ENCODE peak calls at places on chromosome 1, in five cellular contexts. One of them, this sample, is unnamed.

GRCh38 chr1:164719676-164720075 is 160.7 kb downstream of the PBX1 start:
- DNase-seq in HCT116: no peak
- DNase-seq in GM12878: no peak
- DNase-seq in K562: no peak
- DNase-seq in H1: no peak
- DNase-seq in this sample: no peak

GRCh38 chr1:20143734-20144565 is 4.8 kb downstream of the PLA2G2F start:
- DNase-seq in HCT116: no peak
- DNase-seq in GM12878: no peak
- DNase-seq in K562: no peak
- DNase-seq in H1: no peak
- DNase-seq in this sample: no peak

GRCh38 chr1:247905899-247906503 is 10.6 kb downstream of the OR2W3 start:
- DNase-seq in HCT116: no peak
- DNase-seq in GM12878: no peak
- DNase-seq in K562: no peak
- DNase-seq in H1: no peak
- DNase-seq in this sample: no peak

GRCh38 chr1:46065405-46065804 is 67.0 kb downstream of the PIK3R3 start:
- DNase-seq in HCT116: peak
- DNase-seq in GM12878: no peak
- DNase-seq in K562: no peak
- DNase-seq in H1: no peak
- DNase-seq in this sample: no peak

GRCh38 chr1:202618387-202619022 is 91.7 kb downstream of the SYT2 start:
- DNase-seq in HCT116: no peak
- DNase-seq in GM12878: no peak
- DNase-seq in K562: no peak
- DNase-seq in H1: no peak
- DNase-seq in this sample: no peak

GRCh38 chr1:86370627-86371026 is 25.5 kb downstream of the ODF2L start:
- DNase-seq in HCT116: no peak
- DNase-seq in GM12878: no peak
- DNase-seq in K562: no peak
- DNase-seq in H1: no peak
- DNase-seq in this sample: no peak

GRCh38 chr1:151790940-151791651 is 796 bp upstream of the TDRKH start:
- DNase-seq in HCT116: no peak
- DNase-seq in GM12878: no peak
- DNase-seq in K562: peak
- DNase-seq in H1: no peak
- DNase-seq in this sample: peak

GRCh38 chr1:234841710-234842231 is 231.8 kb upstream of the IRF2BP2 start:
- DNase-seq in HCT116: no peak
- DNase-seq in GM12878: no peak
- DNase-seq in K562: no peak
- DNase-seq in H1: no peak
- DNase-seq in this sample: no peak

GRCh38 chr1:175278729-175279128 is 86.2 kb upstream of the KIAA0040 start:
- DNase-seq in HCT116: no peak
- DNase-seq in GM12878: no peak
- DNase-seq in K562: no peak
- DNase-seq in H1: no peak
- DNase-seq in this sample: no peak

GRCh38 chr1:29332204-29332603 is 95.9 kb downstream of the PTPRU start:
- DNase-seq in HCT116: peak
- DNase-seq in GM12878: no peak
- DNase-seq in K562: peak
- DNase-seq in H1: peak
- DNase-seq in this sample: no peak

GRCh38 chr1:51265618-51266017 is 29.5 kb downstream of the RNF11 start:
- DNase-seq in HCT116: no peak
- DNase-seq in GM12878: no peak
- DNase-seq in K562: no peak
- DNase-seq in H1: no peak
- DNase-seq in this sample: no peak

GRCh38 chr1:37085393-37085792 is 51.1 kb upstream of the GRIK3 start:
- DNase-seq in HCT116: no peak
- DNase-seq in GM12878: no peak
- DNase-seq in K562: peak
- DNase-seq in H1: peak
- DNase-seq in this sample: peak

GRCh38 chr1:119959836-119960235 is 63.5 kb upstream of the ADAM30 start:
- DNase-seq in HCT116: no peak
- DNase-seq in GM12878: no peak
- DNase-seq in K562: no peak
- DNase-seq in H1: no peak
- DNase-seq in this sample: no peak

GRCh38 chr1:98903261-98903660 is 101.4 kb downstream of the PLPPR5 start:
- DNase-seq in HCT116: no peak
- DNase-seq in GM12878: no peak
- DNase-seq in K562: no peak
- DNase-seq in H1: no peak
- DNase-seq in this sample: no peak

GRCh38 chr1:37498872-37499617 is 15.5 kb downstream of the MEAF6 start:
- DNase-seq in HCT116: no peak
- DNase-seq in GM12878: no peak
- DNase-seq in K562: no peak
- DNase-seq in H1: no peak
- DNase-seq in this sample: peak

GRCh38 chr1:14809186-14809981 is 210.9 kb downstream of the KAZN start:
- DNase-seq in HCT116: no peak
- DNase-seq in GM12878: no peak
- DNase-seq in K562: no peak
- DNase-seq in H1: no peak
- DNase-seq in this sample: no peak

GRCh38 chr1:179366093-179366800 is 476 bp downstream of the AXDND1 start:
- DNase-seq in HCT116: no peak
- DNase-seq in GM12878: no peak
- DNase-seq in K562: no peak
- DNase-seq in H1: peak
- DNase-seq in this sample: no peak

GRCh38 chr1:31523769-31524168 is 52.5 kb upstream of the TINAGL1 start:
- DNase-seq in HCT116: no peak
- DNase-seq in GM12878: no peak
- DNase-seq in K562: no peak
- DNase-seq in H1: no peak
- DNase-seq in this sample: no peak

DNA sequence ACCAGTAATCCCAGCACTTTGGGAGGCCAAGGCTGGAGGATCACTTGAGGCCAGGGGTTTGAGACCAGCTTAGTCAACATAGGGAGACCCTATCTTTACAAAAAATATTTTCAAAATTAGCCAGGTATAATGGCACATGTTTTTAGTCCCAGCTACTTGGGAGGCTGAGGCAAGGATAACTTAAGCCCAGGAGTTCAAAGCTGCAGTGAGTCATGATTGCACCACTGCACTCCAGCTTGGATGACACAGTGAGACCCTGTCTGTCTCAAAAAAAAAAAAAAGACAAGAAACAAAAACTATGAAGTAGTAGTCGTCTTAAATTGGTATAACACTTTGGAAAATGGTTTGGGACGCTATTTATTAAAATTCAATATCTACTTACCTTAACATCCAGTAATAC is 7.7 kb downstream of the AIM2 start:
- DNase-seq in HCT116: no peak
- DNase-seq in GM12878: no peak
- DNase-seq in K562: no peak
- DNase-seq in H1: no peak
- DNase-seq in this sample: no peak
- H3K4me2 ChIP-seq in HCT116: no peak
- H3K4me2 ChIP-seq in GM12878: peak
- H3K4me2 ChIP-seq in K562: no peak
- H3K4me2 ChIP-seq in H1: no peak
- H3K4me2 ChIP-seq in this sample: no peak

GRCh38 chr1:53592985-53593757 is 134.0 kb downstream of the DMRTB1 start:
- DNase-seq in HCT116: no peak
- DNase-seq in GM12878: no peak
- DNase-seq in K562: no peak
- DNase-seq in H1: no peak
- DNase-seq in this sample: no peak

GRCh38 chr1:53591924-53592323 is 132.7 kb downstream of the DMRTB1 start:
- DNase-seq in HCT116: no peak
- DNase-seq in GM12878: no peak
- DNase-seq in K562: no peak
- DNase-seq in H1: no peak
- DNase-seq in this sample: no peak

GRCh38 chr1:53592521-53592982 is 133.4 kb downstream of the DMRTB1 start:
- DNase-seq in HCT116: no peak
- DNase-seq in GM12878: no peak
- DNase-seq in K562: no peak
- DNase-seq in H1: peak
- DNase-seq in this sample: peak

GRCh38 chr1:53594391-53595180 is 135.4 kb downstream of the DMRTB1 start:
- DNase-seq in HCT116: no peak
- DNase-seq in GM12878: no peak
- DNase-seq in K562: no peak
- DNase-seq in H1: no peak
- DNase-seq in this sample: no peak

GRCh38 chr1:53593758-53594380 is 134.7 kb downstream of the DMRTB1 start:
- DNase-seq in HCT116: no peak
- DNase-seq in GM12878: no peak
- DNase-seq in K562: peak
- DNase-seq in H1: peak
- DNase-seq in this sample: peak
- TF ChIP-seq SIN3A in HCT116: no peak
- TF ChIP-seq SIN3A in GM12878: no peak
- TF ChIP-seq SIN3A in K562: no peak
- TF ChIP-seq SIN3A in H1: no peak
- TF ChIP-seq SIN3A in this sample: no peak

GRCh38 chr1:145855426-145855948 is 3.4 kb downstream of the PIAS3 start:
- DNase-seq in HCT116: no peak
- DNase-seq in GM12878: no peak
- DNase-seq in K562: no peak
- DNase-seq in H1: no peak
- DNase-seq in this sample: no peak

GRCh38 chr1:145859491-145860159 is 744 bp upstream of the PIAS3 start:
- DNase-seq in HCT116: peak
- DNase-seq in GM12878: peak
- DNase-seq in K562: peak
- DNase-seq in H1: peak
- DNase-seq in this sample: peak

GRCh38 chr1:145858238-145858936 is 494 bp downstream of the PIAS3 start:
- DNase-seq in HCT116: no peak
- DNase-seq in GM12878: no peak
- DNase-seq in K562: peak
- DNase-seq in H1: peak
- DNase-seq in this sample: peak

GRCh38 chr1:145858937-145859490 is at the start of gene PIAS3:
- DNase-seq in HCT116: peak
- DNase-seq in GM12878: peak
- DNase-seq in K562: peak
- DNase-seq in H1: peak
- DNase-seq in this sample: peak

DNA sequence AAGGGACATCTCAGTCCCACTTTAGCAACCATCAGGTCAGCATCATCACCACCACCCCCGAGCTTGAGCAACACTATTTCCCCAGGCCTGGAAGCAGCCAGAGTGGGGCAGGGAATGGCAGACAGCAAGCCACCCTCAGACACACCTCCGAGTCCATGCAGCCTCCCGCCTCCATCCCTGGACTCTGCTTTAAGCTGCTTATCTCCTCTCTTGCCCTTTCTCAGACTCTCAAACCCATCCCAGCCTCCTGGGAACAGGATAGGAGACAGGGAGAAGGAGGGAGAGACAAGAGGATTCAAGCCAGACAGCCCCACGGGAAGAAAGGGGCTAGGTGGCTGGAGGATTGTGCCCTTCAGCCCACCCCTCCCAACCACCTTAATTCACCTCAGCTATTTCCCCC is 1.7 kb downstream of the PIAS3 start:
- DNase-seq in HCT116: no peak
- DNase-seq in GM12878: no peak
- DNase-seq in K562: no peak
- DNase-seq in H1: no peak
- DNase-seq in this sample: no peak
- H3K4me2 ChIP-seq in HCT116: peak
- H3K4me2 ChIP-seq in GM12878: no peak
- H3K4me2 ChIP-seq in K562: no peak
- H3K4me2 ChIP-seq in H1: no peak
- H3K4me2 ChIP-seq in this sample: peak

GRCh38 chr1:89945852-89946476 is 48.9 kb upstream of the ZNF326 start:
- DNase-seq in HCT116: peak
- DNase-seq in GM12878: peak
- DNase-seq in K562: no peak
- DNase-seq in H1: no peak
- DNase-seq in this sample: no peak

GRCh38 chr1:89943846-89944781 is 50.8 kb upstream of the ZNF326 start:
- DNase-seq in HCT116: no peak
- DNase-seq in GM12878: no peak
- DNase-seq in K562: no peak
- DNase-seq in H1: no peak
- DNase-seq in this sample: no peak

GRCh38 chr1:89942014-89942413 is 52.9 kb upstream of the ZNF326 start:
- DNase-seq in HCT116: no peak
- DNase-seq in GM12878: no peak
- DNase-seq in K562: no peak
- DNase-seq in H1: no peak
- DNase-seq in this sample: no peak

GRCh38 chr1:89941110-89941770 is 53.7 kb upstream of the ZNF326 start:
- DNase-seq in HCT116: no peak
- DNase-seq in GM12878: peak
- DNase-seq in K562: peak
- DNase-seq in H1: no peak
- DNase-seq in this sample: no peak

GRCh38 chr1:89942825-89943658 is 51.9 kb upstream of the ZNF326 start:
- DNase-seq in HCT116: no peak
- DNase-seq in GM12878: no peak
- DNase-seq in K562: no peak
- DNase-seq in H1: no peak
- DNase-seq in this sample: peak
- TF ChIP-seq SIN3A in HCT116: no peak
- TF ChIP-seq SIN3A in GM12878: no peak
- TF ChIP-seq SIN3A in K562: no peak
- TF ChIP-seq SIN3A in H1: no peak
- TF ChIP-seq SIN3A in this sample: no peak

GRCh38 chr1:163205513-163205912 is 2.8 kb upstream of the RGS5 start:
- DNase-seq in HCT116: no peak
- DNase-seq in GM12878: no peak
- DNase-seq in K562: no peak
- DNase-seq in H1: no peak
- DNase-seq in this sample: no peak
- H3K4me2 ChIP-seq in HCT116: no peak
- H3K4me2 ChIP-seq in GM12878: no peak
- H3K4me2 ChIP-seq in K562: no peak
- H3K4me2 ChIP-seq in H1: no peak
- H3K4me2 ChIP-seq in this sample: peak

DNA sequence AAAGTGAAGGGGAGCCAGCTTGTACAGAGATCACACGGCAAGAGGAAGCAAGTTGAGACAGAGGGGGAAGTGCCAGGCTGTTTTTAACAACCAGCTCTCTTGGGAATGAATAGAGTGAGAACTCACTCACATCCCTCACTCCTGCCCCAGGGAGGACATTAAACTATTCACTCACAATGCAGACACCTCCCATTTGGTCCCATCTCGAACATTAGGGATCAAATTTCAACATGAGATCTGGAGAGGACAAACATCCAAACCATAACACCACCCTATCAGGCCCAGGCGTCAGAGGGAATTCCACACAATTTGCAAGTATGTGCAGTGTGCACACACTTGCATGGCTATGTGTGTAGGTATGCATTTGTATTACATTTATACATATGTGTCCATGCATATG is 62.7 kb downstream of the DMAP1 start:
- DNase-seq in HCT116: no peak
- DNase-seq in GM12878: no peak
- DNase-seq in K562: no peak
- DNase-seq in H1: no peak
- DNase-seq in this sample: no peak
- TF ChIP-seq SIN3A in HCT116: no peak
- TF ChIP-seq SIN3A in GM12878: no peak
- TF ChIP-seq SIN3A in K562: no peak
- TF ChIP-seq SIN3A in H1: no peak
- TF ChIP-seq SIN3A in this sample: no peak